ENCODE peak calls at places on chromosome 19, in eight cellular contexts. S, C, R, N, L, Z, T and G are unnamed samples.

GRCh38 chr19:53980553-53981407 is 10.7 kb upstream of the CACNG6 start:
- DNase-seq in S (peak), C (no peak), R (no peak), N (peak), L (no peak), Z (no peak), T (no peak), G (no peak)

GRCh38 chr19:18098891-18099622 is 1.5 kb downstream of the MAST3 start:
- DNase-seq in S (no peak), C (no peak), R (peak), N (no peak), L (no peak), Z (no peak), T (no peak), G (no peak)

GRCh38 chr19:32876919-32877285 is 7.3 kb upstream of the SLC7A9 start:
- DNase-seq in S (peak), C (no peak), R (no peak), N (peak), L (no peak), Z (no peak), T (no peak), G (peak)

GRCh38 chr19:30116530-30116929 is 174.5 kb downstream of the URI1 start:
- DNase-seq in S (no peak), C (no peak), R (no peak), N (no peak), L (no peak), Z (no peak), T (no peak), G (no peak)

GRCh38 chr19:49469828-49470614 is 4.0 kb upstream of the FLT3LG start:
- DNase-seq in S (no peak), C (no peak), R (peak), N (no peak), L (no peak), Z (no peak), T (peak), G (no peak)

GRCh38 chr19:27392027-27392632 is 1820.8 kb downstream of the UQCRFS1 start:
- DNase-seq in S (no peak), C (no peak), R (no peak), N (no peak), L (peak), Z (peak), T (no peak), G (no peak)

GRCh38 chr19:1747285-1748114 is 5.8 kb upstream of the ONECUT3 start:
- DNase-seq in S (peak), C (no peak), R (no peak), N (peak), L (no peak), Z (no peak), T (no peak), G (peak)

GRCh38 chr19:12785431-12786011 is 5.8 kb upstream of the JUNB start:
- DNase-seq in S (no peak), C (peak), R (no peak), N (no peak), L (no peak), Z (no peak), T (peak), G (no peak)

GRCh38 chr19:11597202-11598102 is at the start of gene ZNF627:
- DNase-seq in S (peak), C (peak), R (peak), N (peak), L (peak), Z (peak), T (peak), G (peak)

GRCh38 chr19:16957151-16957662 is 68.4 kb downstream of the F2RL3 start:
- DNase-seq in S (peak), C (no peak), R (no peak), N (peak), L (no peak), Z (no peak), T (peak), G (peak)

GRCh38 chr19:13025819-13026477 is 30.7 kb downstream of the NFIX start:
- DNase-seq in S (no peak), C (no peak), R (no peak), N (no peak), L (no peak), Z (no peak), T (no peak), G (no peak)

GRCh38 chr19:29528350-29528945 is 2.7 kb downstream of the VSTM2B start:
- DNase-seq in S (peak), C (peak), R (peak), N (peak), L (peak), Z (no peak), T (peak), G (peak)

GRCh38 chr19:2032296-2032941 is 16.9 kb upstream of the BTBD2 start:
- DNase-seq in S (peak), C (peak), R (peak), N (peak), L (peak), Z (peak), T (peak), G (peak)

DNA sequence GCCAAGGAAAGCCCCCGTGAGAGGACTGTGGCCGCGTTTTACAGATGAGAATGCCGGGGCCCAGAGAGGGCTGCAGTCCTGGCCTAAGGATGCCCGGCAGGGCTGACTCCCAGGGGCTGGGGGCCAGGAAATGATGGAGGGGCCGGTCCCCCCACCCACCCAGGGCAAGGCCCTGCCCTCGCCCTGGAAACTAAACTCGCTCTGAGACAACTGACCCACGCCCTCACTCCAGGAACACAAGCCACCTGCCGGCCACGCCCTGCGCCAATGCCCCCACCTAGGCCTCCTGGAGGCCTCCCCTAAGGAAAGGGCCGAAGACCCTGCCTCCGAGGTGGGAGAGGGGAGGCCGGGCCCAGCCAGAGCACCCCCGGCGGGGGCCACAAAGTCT is 7.2 kb downstream of the ZBTB7A start:
- DNase-seq in S (no peak), C (no peak), R (peak), N (no peak), L (no peak), Z (no peak), T (no peak), G (no peak)
- H3K4me3 ChIP-seq in S (no peak), C (peak), R (no peak), N (no peak), L (peak), Z (peak), T (no peak), G (no peak)

DNA sequence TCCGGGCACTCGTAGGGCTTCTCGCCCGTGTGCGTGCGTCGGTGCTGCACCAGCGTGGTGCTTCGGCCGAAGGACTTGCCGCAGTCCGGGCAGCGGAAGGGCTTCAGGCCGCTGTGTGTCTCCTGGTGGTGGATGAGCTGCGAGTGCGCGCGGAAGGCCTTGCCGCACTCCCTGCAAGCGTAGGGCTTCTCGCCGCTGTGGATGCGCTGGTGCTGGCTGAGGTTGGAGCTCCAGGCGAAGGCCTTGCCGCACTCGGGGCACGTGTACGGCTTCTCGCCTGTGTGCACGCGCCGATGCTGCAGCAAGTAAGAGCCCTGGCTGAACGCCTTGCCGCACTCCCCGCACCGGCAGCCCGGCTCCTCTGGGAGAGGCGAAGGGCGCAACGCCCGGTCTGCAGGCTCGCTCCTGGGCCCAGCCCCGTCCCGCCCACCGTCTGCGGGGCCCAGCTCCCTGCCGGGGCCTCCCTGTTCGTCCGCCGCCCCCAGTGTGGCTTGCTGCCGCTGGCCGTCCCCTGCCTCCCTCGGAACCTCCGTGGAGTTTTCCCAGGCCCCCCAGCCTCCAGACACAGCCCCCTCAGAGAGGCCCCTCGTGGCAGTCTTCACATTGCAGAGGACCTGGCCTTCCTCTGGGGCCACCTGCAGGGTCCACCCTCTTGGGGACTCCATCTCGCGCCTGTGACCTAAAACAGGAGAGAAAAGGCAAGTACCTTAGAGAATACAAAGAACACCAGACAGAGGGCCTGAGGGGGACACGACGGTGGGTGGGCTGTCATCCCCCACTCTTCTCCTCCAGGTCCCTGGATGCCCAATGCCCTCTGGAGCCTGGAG is 3.9 kb upstream of the A1BG start:
- DNase-seq in S (peak), C (no peak), R (peak), N (peak), L (no peak), Z (no peak), T (no peak), G (no peak)
- H3K4me3 ChIP-seq in S (peak), C (peak), R (peak), N (no peak), L (peak), Z (peak), T (no peak), G (peak)

DNA sequence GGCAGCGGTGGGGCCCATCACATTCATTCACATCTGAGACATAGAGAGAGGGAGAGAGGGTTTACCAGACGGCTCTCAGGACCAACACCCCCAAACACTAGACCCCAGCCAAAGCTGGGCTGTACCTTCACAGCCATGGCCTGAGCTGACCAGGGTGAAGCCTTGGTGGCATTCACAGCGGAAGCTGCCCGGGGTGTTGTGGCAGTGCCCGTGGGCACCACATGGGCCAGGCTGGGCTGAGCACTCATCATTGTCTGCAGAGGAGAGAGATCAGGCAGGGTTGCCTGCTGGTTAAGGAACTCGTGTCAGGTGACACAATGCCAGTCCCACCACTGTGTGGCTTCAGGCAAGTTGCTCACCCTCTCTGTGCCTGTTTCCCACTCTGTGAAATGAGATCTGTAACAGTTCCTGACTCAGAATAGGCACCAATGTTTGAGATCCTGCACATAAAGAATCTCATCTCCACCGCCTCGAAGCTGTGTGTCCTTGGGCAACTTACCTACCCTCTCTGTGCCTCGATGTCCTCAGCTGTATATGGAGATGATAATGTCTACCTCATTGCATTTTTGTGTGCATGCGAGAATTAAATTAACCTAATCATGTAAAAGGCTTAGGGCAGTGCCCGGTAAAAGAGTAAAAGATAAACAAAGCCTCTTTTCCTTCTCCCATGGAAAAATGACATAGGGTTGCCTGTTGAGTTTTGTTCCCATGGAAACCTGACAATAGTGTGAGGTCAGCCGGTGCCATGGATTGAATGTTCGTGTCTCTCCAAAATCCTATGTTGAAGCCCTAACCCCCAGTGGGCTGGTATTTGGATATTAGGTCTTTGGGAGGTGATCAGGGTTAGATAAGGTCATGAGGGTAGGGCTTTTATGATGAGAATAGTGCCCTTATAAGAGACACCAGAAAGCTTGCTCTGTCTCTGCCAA is 22.9 kb downstream of the CCL25 start:
- DNase-seq in S (no peak), C (no peak), R (no peak), N (no peak), L (no peak), Z (no peak), T (no peak), G (no peak)
- H3K4me3 ChIP-seq in S (no peak), C (no peak), R (no peak), N (no peak), L (no peak), Z (no peak), T (no peak), G (no peak)

GRCh38 chr19:51026554-51026831 is at the start of gene KLK11:
- DNase-seq in S (no peak), C (no peak), R (no peak), N (no peak), L (no peak), Z (peak), T (no peak), G (no peak)

GRCh38 chr19:51027873-51028272 is 1.5 kb upstream of the KLK11 start:
- DNase-seq in S (no peak), C (no peak), R (no peak), N (no peak), L (no peak), Z (no peak), T (no peak), G (no peak)

GRCh38 chr19:51025809-51026553 is 435 bp downstream of the KLK11 start:
- DNase-seq in S (no peak), C (no peak), R (peak), N (no peak), L (no peak), Z (no peak), T (no peak), G (no peak)

GRCh38 chr19:51025401-51025800 is 1.0 kb downstream of the KLK11 start:
- DNase-seq in S (no peak), C (no peak), R (no peak), N (no peak), L (no peak), Z (peak), T (no peak), G (no peak)

GRCh38 chr19:51027126-51027806 is 850 bp upstream of the KLK11 start:
- DNase-seq in S (no peak), C (no peak), R (no peak), N (no peak), L (no peak), Z (peak), T (no peak), G (no peak)
- H3K4me3 ChIP-seq in S (no peak), C (no peak), R (no peak), N (no peak), L (no peak), Z (no peak), T (no peak), G (no peak)